ENCODE peak calls at places on chromosomes 13 and 19, in seven cellular contexts. P is transverse colon, X is tibial nerve, I is body of pancreas, R is esophagus squamous epithelium, Y is heart left ventricle, E is breast epithelium. Z is an unnamed sample.

GRCh38 chr19:3289971-3290569 is 65.6 kb downstream of the CELF5 start:
- DNase-seq in I (no peak), P (no peak), R (no peak), X (no peak), E (peak; percentile 66), Y (no peak), Z (no peak)

GRCh38 chr13:33367931-33368330 is 82.4 kb upstream of the STARD13 start:
- DNase-seq in I (no peak), E (no peak), Y (no peak), X (no peak), P (no peak), R (no peak), Z (peak; percentile 39)

GRCh38 chr19:12880551-12881171 is 588 bp downstream of the DNASE2 start:
- DNase-seq in R (no peak), X (no peak), P (no peak), E (peak; percentile 53), I (peak; percentile 50), Y (peak; percentile 46), Z (peak; percentile 64)

GRCh38 chr13:33078268-33078667 is 62.0 kb downstream of the KL start:
- DNase-seq in P (no peak), Y (no peak), X (no peak), E (no peak), R (no peak), I (no peak), Z (no peak)

GRCh38 chr19:17220207-17220758 is 5.1 kb downstream of the USE1 start:
- DNase-seq in E (no peak), X (no peak), Y (peak; percentile 68), P (peak; percentile 52), I (no peak), R (no peak), Z (peak; percentile 85)

GRCh38 chr19:55173717-55174409 is 6.2 kb downstream of the SYT5 start:
- DNase-seq in I (peak; percentile 38), P (peak; percentile 61), R (no peak), X (no peak), E (no peak), Y (peak; percentile 67), Z (peak; percentile 43)

GRCh38 chr19:35518313-35518712 is 4.9 kb upstream of the DMKN start:
- DNase-seq in I (no peak), R (no peak), E (no peak), Y (no peak), P (no peak), X (no peak), Z (no peak)

GRCh38 chr19:41808663-41809566 is 12.5 kb downstream of the CEACAM3 start:
- DNase-seq in I (no peak), R (no peak), P (peak; percentile 30), E (no peak), Y (peak; percentile 66), X (peak; percentile 14), Z (no peak)

GRCh38 chr19:56810260-56810659 is 30.3 kb downstream of the PEG3 start:
- DNase-seq in R (no peak), E (no peak), Y (no peak), I (no peak), X (no peak), P (no peak), Z (no peak)

GRCh38 chr19:31527443-31527842 is 178.2 kb upstream of the TSHZ3 start:
- DNase-seq in I (no peak), E (no peak), Y (no peak), P (no peak), X (no peak), R (no peak), Z (no peak)

GRCh38 chr19:35249848-35250711 is 1.3 kb downstream of the LSR start:
- DNase-seq in X (no peak), Y (no peak), E (no peak), P (no peak), I (no peak), R (no peak), Z (no peak)

GRCh38 chr13:74557870-74558269 is 423.7 kb upstream of the KLF12 start:
- DNase-seq in R (no peak), X (no peak), E (no peak), Y (no peak), P (no peak), I (no peak), Z (no peak)

GRCh38 chr13:20994441-20994821 is 67.0 kb downstream of the LATS2 start:
- DNase-seq in P (no peak), X (no peak), E (no peak), I (no peak), Y (no peak), R (no peak), Z (no peak)

GRCh38 chr13:21000647-21001046 is 60.7 kb downstream of the LATS2 start:
- DNase-seq in I (no peak), E (no peak), P (no peak), R (no peak), X (no peak), Y (no peak), Z (no peak)

GRCh38 chr13:20998649-20999415 is 62.6 kb downstream of the LATS2 start:
- DNase-seq in E (no peak), I (no peak), R (no peak), Y (no peak), P (no peak), X (no peak), Z (no peak)

GRCh38 chr13:20995245-20995829 is 66.0 kb downstream of the LATS2 start:
- DNase-seq in R (no peak), P (no peak), E (no peak), X (no peak), Y (no peak), I (no peak), Z (peak; percentile 81)

DNA sequence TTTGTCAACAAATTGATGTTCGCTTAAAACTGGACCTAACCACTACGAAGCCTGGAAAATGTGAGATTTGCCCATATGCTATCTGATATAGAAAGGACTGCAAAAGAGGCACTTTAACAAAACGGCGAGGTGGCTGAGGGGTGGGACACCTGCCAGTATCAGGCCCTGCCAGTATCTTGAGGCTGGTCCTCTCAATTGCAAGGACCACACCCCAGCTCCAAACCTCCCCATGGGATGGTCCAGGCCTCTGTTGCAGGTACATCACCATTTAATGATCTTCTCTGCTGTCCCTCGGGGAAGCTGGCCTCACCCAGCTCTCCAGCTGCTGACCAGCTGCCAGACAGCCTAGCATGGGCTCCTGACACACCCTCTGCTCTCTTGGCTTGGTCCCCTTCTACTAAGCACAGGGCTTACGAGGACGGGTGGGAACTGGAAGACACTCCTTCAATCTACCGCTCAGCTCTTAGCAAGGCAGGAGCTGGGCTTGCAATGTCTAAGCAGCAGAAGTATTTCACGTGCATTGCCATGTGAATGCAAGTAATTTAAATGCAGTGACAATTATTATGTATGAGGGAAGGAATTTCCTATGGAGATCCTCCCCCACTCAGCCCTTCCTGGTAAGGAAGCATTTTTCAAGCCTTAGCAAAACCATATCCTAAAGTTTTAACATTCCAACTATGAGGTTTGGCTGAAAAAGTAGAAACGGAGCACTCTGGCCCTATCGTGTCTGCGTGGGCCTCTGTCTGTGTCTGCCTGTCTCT is 63.9 kb downstream of the LATS2 start:
- DNase-seq in X (no peak), E (no peak), Y (peak; percentile 59), I (no peak), P (no peak), R (no peak), Z (peak; percentile 10)
- TF ChIP-seq POLR2A in X (no peak), E (no peak), Y (no peak), I (no peak), P (no peak), R (no peak), Z (no peak)

GRCh38 chr19:29811125-29812079 is at the start of gene CCNE1:
- DNase-seq in I (peak; percentile 96), Y (peak; percentile 94), E (peak; percentile 90), X (peak; percentile 91), R (peak; percentile 32), P (peak; percentile 97), Z (peak; percentile 91)
- TF ChIP-seq POLR2A in I (no peak), Y (peak; percentile 19), E (no peak), X (no peak), R (peak; percentile 5), P (peak; percentile 34), Z (peak; percentile 59)

DNA sequence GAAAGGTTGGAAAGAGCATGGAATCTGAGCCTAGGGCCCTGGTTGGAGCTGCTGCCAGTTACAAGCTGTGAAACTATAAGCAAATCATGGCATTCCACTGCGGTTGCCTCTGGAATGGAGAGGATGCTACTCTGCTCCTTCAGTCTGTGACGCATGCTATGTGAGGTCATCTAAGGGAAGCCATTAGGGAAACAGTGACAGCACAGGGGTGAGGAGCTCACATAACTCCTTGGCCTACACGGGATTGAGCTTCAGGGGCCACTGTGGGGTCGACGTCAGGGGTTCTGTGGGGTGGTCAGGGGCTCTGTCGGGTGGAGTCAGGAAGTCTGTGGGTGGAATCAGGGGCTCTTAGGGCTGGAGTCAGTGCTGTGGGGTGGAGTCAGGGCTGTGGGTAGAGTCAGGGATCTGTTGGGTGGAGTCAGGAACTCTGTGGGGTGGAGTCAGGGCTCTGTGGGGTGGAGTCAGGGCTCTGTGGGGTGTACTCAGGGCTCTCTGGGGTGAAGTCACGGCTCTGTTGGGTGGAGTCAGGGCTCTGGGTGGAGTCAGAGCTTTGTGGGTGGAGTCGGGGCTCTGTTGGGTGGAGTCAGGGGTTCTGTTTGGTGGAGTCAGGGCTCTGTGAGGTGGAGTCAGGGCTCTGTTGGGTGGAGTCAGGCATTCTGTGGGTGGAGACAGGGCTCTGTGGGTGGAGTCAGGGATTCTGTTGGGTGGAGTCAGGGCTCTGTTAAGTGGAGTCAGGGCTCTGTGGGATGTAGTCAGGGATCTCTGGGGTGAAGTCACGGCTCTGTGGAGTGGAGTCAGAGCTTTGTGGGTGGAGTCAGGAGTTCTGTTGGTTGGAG is 35.8 kb upstream of the MEDAG start:
- DNase-seq in X (peak; percentile 93), R (no peak), I (peak; percentile 34), E (no peak), P (peak; percentile 55), Y (peak; percentile 90), Z (peak; percentile 80)
- TF ChIP-seq POLR2A in X (no peak), R (no peak), I (no peak), E (no peak), P (no peak), Y (no peak), Z (no peak)

GRCh38 chr19:27793128-27793643 is 1419.8 kb downstream of the UQCRFS1 start:
- DNase-seq in I (peak; percentile 72), E (peak; percentile 62), R (peak; percentile 57), Y (peak; percentile 80), P (peak; percentile 88), X (peak; percentile 63), Z (peak; percentile 66)
- TF ChIP-seq POLR2A in I (no peak), E (no peak), R (no peak), Y (no peak), P (no peak), X (no peak), Z (no peak)

GRCh38 chr19:5133986-5134595 is 165.2 kb downstream of the KDM4B start:
- DNase-seq in I (no peak), P (no peak), Y (no peak), R (no peak), X (no peak), E (no peak), Z (no peak)
- TF ChIP-seq POLR2A in I (no peak), P (no peak), Y (no peak), R (no peak), X (no peak), E (no peak), Z (no peak)

DNA sequence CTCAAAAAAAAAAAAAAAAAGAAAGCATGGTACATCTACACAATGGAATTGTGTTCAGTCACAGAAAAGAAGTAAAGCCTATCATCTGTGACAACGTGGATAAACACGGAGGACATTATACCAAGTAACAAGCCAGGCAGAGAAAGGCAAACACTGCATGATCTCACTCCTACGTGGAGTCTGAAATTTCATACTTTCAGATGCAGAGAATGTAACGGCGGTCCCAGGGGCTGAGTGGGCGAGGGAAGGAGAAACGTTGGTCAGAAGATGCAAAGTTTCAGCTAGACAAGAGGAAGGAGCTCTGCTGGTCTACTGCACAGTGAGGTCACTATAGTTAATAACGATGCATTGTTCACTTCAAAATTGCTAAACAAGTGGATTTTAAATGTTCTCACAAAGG is 62.6 kb downstream of the SOX1 start:
- DNase-seq in X (no peak), R (no peak), P (no peak), E (peak; percentile 7), Y (no peak), I (no peak), Z (no peak)
- TF ChIP-seq POLR2A in X (no peak), R (no peak), P (no peak), E (no peak), Y (no peak), I (no peak), Z (no peak)